ENCODE peak calls at places on chromosomes 11 and 22, in eight cellular contexts. D, A, J, W, U, Z, M and K are unnamed samples.

GRCh38 chr11:37317803-37318202 is 719.8 kb upstream of the RAG2 start:
- DNase-seq in U (no peak), D (no peak), W (no peak), A (no peak), M (no peak), J (no peak), Z (no peak), K (no peak)

GRCh38 chr11:119161871-119162270 is 6.7 kb upstream of the NLRX1 start:
- DNase-seq in D (no peak), U (no peak), W (no peak), A (no peak), J (no peak), M (no peak), Z (no peak), K (no peak)

GRCh38 chr11:16815047-16815767 is 76.8 kb downstream of the C11orf58 start:
- DNase-seq in Z (no peak), M (peak; percentile 71), U (peak; percentile 24), J (no peak), D (peak; percentile 70), A (peak; percentile 91), W (no peak), K (peak; percentile 7)

GRCh38 chr11:38448284-38448683 is 1850.2 kb upstream of the RAG2 start:
- DNase-seq in D (no peak), Z (no peak), A (no peak), M (peak; percentile 15), W (peak; percentile 16), U (no peak), J (peak; percentile 48), K (no peak)

GRCh38 chr11:6569706-6570105 is 33.7 kb downstream of the RRP8 start:
- DNase-seq in U (no peak), J (no peak), Z (no peak), M (no peak), W (no peak), A (no peak), D (no peak), K (no peak)

GRCh38 chr22:35766654-35767580 is 49.2 kb downstream of the APOL5 start:
- DNase-seq in J (peak; percentile 67), W (no peak), Z (no peak), A (no peak), D (no peak), M (no peak), U (peak; percentile 35), K (no peak)

GRCh38 chr11:131582021-131582531 is 211.7 kb downstream of the NTM start:
- DNase-seq in M (no peak), J (no peak), U (no peak), A (no peak), W (no peak), Z (no peak), D (no peak), K (no peak)

GRCh38 chr22:29700949-29701927 is 18.6 kb upstream of the CABP7 start:
- DNase-seq in D (peak; percentile 32), A (no peak), M (no peak), Z (no peak), U (no peak), J (peak; percentile 33), W (no peak), K (no peak)

GRCh38 chr11:111324277-111324720 is 26.0 kb downstream of the POU2AF3 start:
- DNase-seq in U (peak; percentile 82), D (no peak), Z (no peak), J (peak; percentile 31), A (no peak), M (no peak), W (no peak), K (no peak)

GRCh38 chr22:20086763-20087162 is 6.7 kb downstream of the DGCR8 start:
- DNase-seq in M (no peak), A (no peak), J (no peak), D (no peak), W (no peak), Z (no peak), U (no peak), K (no peak)

GRCh38 chr11:94117871-94118270 is 10.8 kb upstream of the PANX1 start:
- DNase-seq in Z (no peak), A (no peak), W (no peak), M (no peak), J (peak; percentile 59), U (peak; percentile 65), D (no peak), K (no peak)

GRCh38 chr11:22244986-22245592 is 52.2 kb downstream of the ANO5 start:
- DNase-seq in A (peak; percentile 50), W (peak; percentile 4), U (peak; percentile 47), D (peak; percentile 29), Z (no peak), M (peak; percentile 15), J (peak; percentile 54), K (peak; percentile 2)

GRCh38 chr11:7430496-7430895 is 54.8 kb upstream of the OLFML1 start:
- DNase-seq in D (no peak), J (no peak), U (no peak), Z (no peak), W (no peak), M (no peak), A (no peak), K (no peak)

GRCh38 chr11:106398396-106399074 is 321.1 kb downstream of the AASDHPPT start:
- DNase-seq in D (no peak), U (peak; percentile 46), W (no peak), J (peak; percentile 64), M (no peak), A (no peak), Z (no peak), K (no peak)

GRCh38 chr11:112057170-112057569 is 16.6 kb downstream of the PIH1D2 start:
- DNase-seq in Z (no peak), U (no peak), D (no peak), A (no peak), M (no peak), J (no peak), W (no peak), K (no peak)

GRCh38 chr22:45013138-45013537 is 3.3 kb upstream of the PHF21B start:
- DNase-seq in A (no peak), D (no peak), W (no peak), M (no peak), U (no peak), Z (no peak), J (no peak), K (no peak)

GRCh38 chr11:59182457-59183151 is 10.7 kb downstream of the DTX4 start:
- DNase-seq in A (no peak), D (no peak), W (no peak), U (no peak), M (no peak), J (no peak), Z (no peak), K (no peak)

GRCh38 chr11:125688066-125688465 is 7.4 kb upstream of the ACRV1 start:
- DNase-seq in J (no peak), U (no peak), M (no peak), D (no peak), A (no peak), W (no peak), Z (no peak), K (no peak)

GRCh38 chr11:79822771-79823170 is 381.9 kb upstream of the TENM4 start:
- DNase-seq in U (no peak), Z (no peak), W (no peak), D (no peak), J (no peak), M (no peak), A (no peak), K (no peak)

GRCh38 chr11:131591051-131591461 is 220.6 kb downstream of the NTM start:
- DNase-seq in J (no peak), Z (no peak), W (no peak), D (no peak), M (no peak), U (no peak), A (no peak), K (no peak)

GRCh38 chr22:31329029-31329428 is 17.1 kb downstream of the PATZ1 start:
- DNase-seq in W (no peak), Z (no peak), A (no peak), U (no peak), D (no peak), M (no peak), J (no peak), K (no peak)

GRCh38 chr22:46754110-46754799 is 8.2 kb upstream of the TBC1D22A start:
- DNase-seq in J (peak; percentile 99), M (peak; percentile 94), A (peak; percentile 97), D (peak; percentile 95), U (peak; percentile 96), Z (peak; percentile 97), W (peak; percentile 89), K (peak; percentile 90)
- H3K4me3 ChIP-seq in J (no peak overlapping the region), M (peak overlapping the region; percentile 40), A (peak overlapping the region; percentile 46), D (no peak overlapping the region), U (no peak overlapping the region), Z (peak overlapping the region; percentile 41), W (no peak overlapping the region), K (no peak overlapping the region)

GRCh38 chr22:37999640-38000272 is 15.4 kb upstream of the SOX10 start:
- DNase-seq in A (peak; percentile 87), W (peak; percentile 31), J (peak; percentile 63), U (peak; percentile 42), Z (peak; percentile 13), D (no peak), M (no peak), K (no peak)

GRCh38 chr22:37996515-37997246 is 12.3 kb upstream of the SOX10 start:
- DNase-seq in J (no peak), Z (no peak), M (no peak), D (no peak), A (no peak), W (no peak), U (no peak), K (no peak)

GRCh38 chr22:37996079-37996478 is 11.7 kb upstream of the SOX10 start:
- DNase-seq in J (no peak), W (no peak), M (no peak), A (no peak), D (no peak), U (no peak), Z (no peak), K (no peak)

GRCh38 chr22:37998543-37998942 is 14.2 kb upstream of the SOX10 start:
- DNase-seq in W (no peak), U (no peak), M (no peak), A (no peak), D (no peak), J (no peak), Z (no peak), K (no peak)

DNA sequence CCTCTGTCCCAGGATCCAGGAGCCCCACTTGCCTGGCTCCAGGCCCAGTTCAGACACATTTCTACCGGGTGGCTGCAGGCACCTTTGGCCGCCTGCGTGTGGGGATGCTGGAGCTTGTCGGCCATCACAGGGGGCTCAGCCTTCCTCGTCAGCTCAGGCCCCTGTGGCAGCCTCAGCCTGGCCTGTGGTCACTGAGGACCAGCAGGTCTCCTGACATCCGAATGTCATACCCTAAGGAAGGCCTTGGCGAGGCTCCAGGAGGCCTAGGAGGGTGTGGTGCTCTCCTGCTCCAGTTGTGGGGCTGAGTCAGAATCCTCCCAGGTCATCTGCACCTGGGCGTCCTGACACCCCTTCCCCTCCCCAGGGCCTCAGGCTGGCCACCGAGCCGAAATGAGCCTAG is 14.9 kb upstream of the SOX10 start:
- DNase-seq in J (no peak), M (no peak), Z (no peak), U (no peak), W (no peak), D (no peak), A (no peak), K (no peak)
- H3K4me3 ChIP-seq in J (no peak overlapping the region), M (no peak overlapping the region), Z (no peak overlapping the region), U (no peak overlapping the region), W (no peak overlapping the region), D (no peak overlapping the region), A (no peak overlapping the region), K (no peak overlapping the region)

GRCh38 chr11:30322162-30322561 is 742 bp upstream of the ARL14EP start:
- DNase-seq in A (no peak), Z (no peak), U (no peak), M (no peak), W (no peak), J (no peak), D (no peak), K (no peak)
- H3K4me3 ChIP-seq in A (peak overlapping the region; percentile 83), Z (peak overlapping the region; percentile 71), U (peak overlapping the region; percentile 76), M (peak overlapping the region; percentile 86), W (no peak overlapping the region), J (no peak overlapping the region), D (no peak overlapping the region), K (no peak overlapping the region)

GRCh38 chr22:23763579-23764331 is 965 bp downstream of the C22orf15 start:
- DNase-seq in W (no peak), M (no peak), A (peak; percentile 72), J (no peak), Z (no peak), D (no peak), U (no peak), K (no peak)
- H3K4me3 ChIP-seq in W (peak overlapping the region; percentile 20), M (peak overlapping the region; percentile 78), A (peak overlapping the region; percentile 79), J (no peak overlapping the region), Z (peak overlapping the region; percentile 67), D (no peak overlapping the region), U (no peak overlapping the region), K (no peak overlapping the region)